ENCODE peak calls at places on chromosomes 4 and X, in five cellular contexts. J is astrocyte, Z is heart right ventricle, G is uterus, A is upper lobe of right lung. R is an unnamed sample.
A peak's percentile ranks its signal among the peaks of the same experiment; 100 is the strongest.

GRCh38 chrX:134803060-134803459 is 144.8 kb upstream of the PLAC1 start:
- DNase-seq in J (no peak), G (no peak), Z (no peak), A (no peak), R (no peak)

GRCh38 chr4:55125763-55126541 is 557 bp upstream of the KDR start:
- DNase-seq in Z (peak; percentile 13), J (peak; percentile 14), A (no peak), G (no peak), R (no peak)

GRCh38 chr4:87944967-87945366 is 30.5 kb upstream of the SPP1 start:
- DNase-seq in G (no peak), A (no peak), J (no peak), Z (no peak), R (no peak)

GRCh38 chr4:85147481-85148076 is 181.1 kb upstream of the WDFY3 start:
- DNase-seq in J (peak; percentile 35), G (no peak), A (no peak), Z (peak; percentile 27), R (peak; percentile 6)

GRCh38 chr4:101987623-101988243 is 197.2 kb downstream of the BANK1 start:
- DNase-seq in G (no peak), J (no peak), A (no peak), Z (no peak), R (no peak)

GRCh38 chrX:44873415-44874270 is 655 bp downstream of the KDM6A start:
- DNase-seq in G (peak; percentile 59), Z (peak; percentile 47), J (peak; percentile 22), A (peak; percentile 76), R (no peak)

GRCh38 chr4:147078875-147079658 is 133.4 kb upstream of the TTC29 start:
- DNase-seq in J (peak; percentile 8), G (peak; percentile 20), Z (peak; percentile 22), A (no peak), R (no peak)

GRCh38 chr4:161314371-161314770 is 849.4 kb downstream of the FSTL5 start:
- DNase-seq in J (no peak), G (no peak), Z (no peak), A (no peak), R (no peak)

GRCh38 chr4:39476181-39476873 is 17.5 kb downstream of the LIAS start:
- DNase-seq in J (no peak), Z (no peak), G (no peak), A (no peak), R (no peak)

GRCh38 chr4:98506462-98507132 is 151.8 kb downstream of the TSPAN5 start:
- DNase-seq in A (no peak), J (no peak), Z (no peak), G (no peak), R (no peak)

GRCh38 chr4:95231713-95232112 is 317.1 kb downstream of the UNC5C start:
- DNase-seq in J (no peak), Z (no peak), A (no peak), G (no peak), R (no peak)

GRCh38 chr4:156497486-156497885 is 474.1 kb downstream of the PDGFC start:
- DNase-seq in A (no peak), G (no peak), J (no peak), Z (no peak), R (no peak)

GRCh38 chr4:22420291-22420690 is 95.6 kb downstream of the ADGRA3 start:
- DNase-seq in G (no peak), A (no peak), Z (no peak), J (no peak), R (no peak)

GRCh38 chr4:1985287-1985686 is 23.5 kb downstream of the NELFA start:
- DNase-seq in G (no peak), A (peak; percentile 61), Z (no peak), J (no peak), R (no peak)

GRCh38 chrX:124679199-124679598 is 332.8 kb downstream of the SH2D1A start:
- DNase-seq in Z (no peak), A (no peak), J (no peak), G (no peak), R (no peak)

GRCh38 chr4:53013873-53014272 is 151.8 kb downstream of the RASL11B start:
- DNase-seq in J (no peak), G (no peak), A (no peak), Z (no peak), R (no peak)

GRCh38 chr4:149975172-149975571 is 103.1 kb upstream of the DCLK2 start:
- DNase-seq in G (no peak), A (no peak), J (no peak), Z (no peak), R (no peak)

GRCh38 chr4:54913751-54914526 is 211.5 kb downstream of the KDR start:
- DNase-seq in Z (no peak), J (no peak), G (no peak), A (no peak), R (no peak)

GRCh38 chr4:30718889-30719252 is 1.3 kb upstream of the PCDH7 start:
- DNase-seq in A (no peak), G (no peak), Z (no peak), J (peak; percentile 51), R (no peak)

GRCh38 chr4:30716158-30716557 is 4.0 kb upstream of the PCDH7 start:
- DNase-seq in Z (no peak), G (no peak), J (no peak), A (no peak), R (no peak)

GRCh38 chr4:30718021-30718888 is 1.9 kb upstream of the PCDH7 start:
- DNase-seq in A (no peak), G (peak; percentile 57), Z (peak; percentile 47), J (peak; percentile 60), R (no peak)

GRCh38 chr4:30716671-30717207 is 3.4 kb upstream of the PCDH7 start:
- DNase-seq in G (no peak), A (no peak), Z (no peak), J (peak; percentile 53), R (no peak)

GRCh38 chr4:30717208-30718020 is 2.8 kb upstream of the PCDH7 start:
- DNase-seq in A (peak; percentile 71), G (peak; percentile 39), J (peak; percentile 78), Z (peak; percentile 36), R (no peak)
- H3K4me3 ChIP-seq in A (peak overlapping the region; percentile 55), G (peak overlapping the region; percentile 55), J (peak overlapping the region; percentile 83), Z (peak overlapping the region; percentile 41), R (peak overlapping the region; percentile 87)

DNA sequence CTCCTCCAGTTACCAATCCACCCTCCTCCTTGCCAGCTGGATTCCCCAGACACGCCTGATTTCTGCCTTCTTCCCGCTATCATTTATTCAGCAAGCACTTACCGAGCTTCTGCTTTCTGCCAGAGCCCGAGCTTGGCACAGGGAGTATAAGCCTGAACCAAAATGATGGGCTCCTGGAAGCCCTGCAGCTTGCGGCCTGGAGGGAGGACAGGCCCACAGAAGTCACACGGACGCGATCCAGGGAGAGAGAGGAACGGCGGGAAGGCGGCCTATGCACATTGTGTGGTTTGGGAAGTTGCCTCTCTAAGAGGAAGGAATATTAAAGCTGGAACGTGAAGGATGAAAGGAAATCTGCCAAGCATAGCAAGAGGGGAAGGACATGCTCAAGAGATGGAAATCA is 102.3 kb upstream of the TBL1X start:
- DNase-seq in G (no peak), Z (no peak), J (no peak), A (no peak), R (no peak)
- H3K27me3 ChIP-seq in G (no peaks in the 10 kb centered on the region), Z (no peaks in the 10 kb centered on the region), J (no peaks in the 10 kb centered on the region), A (no peaks in the 10 kb centered on the region), R (no peaks in the 10 kb centered on the region)

DNA sequence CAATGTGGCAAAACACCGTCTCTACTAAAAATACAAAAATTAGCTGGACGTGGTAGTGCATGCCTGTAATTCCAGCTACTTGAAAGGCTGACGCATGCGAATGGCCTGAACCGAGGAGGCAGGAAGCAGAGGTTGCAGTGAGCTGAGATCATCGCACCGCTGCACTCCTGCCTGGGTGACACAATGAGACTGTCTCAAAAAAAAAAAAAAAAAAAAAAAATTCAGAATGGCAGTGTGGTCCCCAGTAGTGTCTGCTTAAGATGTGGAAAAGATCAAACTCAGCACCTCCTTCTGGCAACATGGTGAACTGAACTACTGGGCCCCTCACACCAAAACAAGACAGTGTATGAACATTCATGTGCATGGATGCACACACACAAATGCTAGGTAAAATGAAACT is 32.2 kb downstream of the SMS start:
- DNase-seq in G (peak; percentile 18), J (peak; percentile 89), A (no peak), Z (no peak), R (peak; percentile 44)
- TF ChIP-seq CTCF in G (no peak), J (no peak), A (no peak), Z (no peak), R (no peak)

GRCh38 chr4:165294907-165295306 is 32.6 kb upstream of the MSMO1 start:
- DNase-seq in Z (no peak), G (no peak), A (no peak), J (no peak), R (no peak)

GRCh38 chr4:165289429-165289785 is 38.1 kb upstream of the MSMO1 start:
- DNase-seq in G (no peak), A (no peak), J (no peak), Z (no peak), R (no peak)

GRCh38 chr4:165297626-165298025 is 29.8 kb upstream of the MSMO1 start:
- DNase-seq in A (no peak), G (no peak), J (no peak), Z (no peak), R (no peak)

GRCh38 chr4:165293061-165293460 is 34.4 kb upstream of the MSMO1 start:
- DNase-seq in J (no peak), Z (no peak), A (no peak), G (no peak), R (no peak)

DNA sequence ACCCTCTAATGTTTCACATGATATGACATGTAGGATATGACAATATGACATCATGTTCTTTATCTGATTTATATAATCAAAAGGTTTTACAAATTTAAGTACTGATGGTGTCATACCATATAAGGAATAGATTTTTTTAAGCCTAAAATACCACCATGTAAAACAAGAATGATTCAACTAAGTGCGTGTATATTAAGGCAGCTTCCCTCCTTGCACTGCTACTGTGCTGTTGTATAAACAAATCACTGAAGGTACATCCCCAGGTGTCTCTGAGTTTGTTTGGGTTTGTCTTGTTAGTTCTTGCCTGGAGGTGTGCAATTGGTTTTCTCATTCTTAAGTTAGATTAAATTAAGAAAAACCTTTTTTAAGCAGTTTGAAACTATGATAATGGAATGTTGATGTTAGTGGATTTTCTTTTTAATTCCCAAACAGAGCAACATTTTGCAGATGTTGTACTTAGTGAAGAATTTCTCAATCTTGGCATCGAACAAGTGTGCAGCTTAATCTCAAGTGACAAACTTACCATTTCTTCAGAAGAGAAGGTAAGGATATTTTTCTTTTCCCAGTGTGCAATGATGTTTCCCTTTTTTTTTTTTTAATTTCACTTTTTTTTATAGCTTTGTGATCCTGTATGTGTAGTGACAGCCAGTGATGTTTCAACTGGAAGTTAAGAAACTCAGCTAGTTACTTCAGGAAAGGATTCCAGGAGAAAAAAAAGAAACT is 33.4 kb upstream of the MSMO1 start:
- DNase-seq in Z (no peak), J (no peak), G (no peak), A (no peak), R (no peak)
- H3K4me3 ChIP-seq in Z (no peak overlapping the region), J (no peak overlapping the region), G (no peak overlapping the region), A (no peak overlapping the region), R (no peak overlapping the region)

DNA sequence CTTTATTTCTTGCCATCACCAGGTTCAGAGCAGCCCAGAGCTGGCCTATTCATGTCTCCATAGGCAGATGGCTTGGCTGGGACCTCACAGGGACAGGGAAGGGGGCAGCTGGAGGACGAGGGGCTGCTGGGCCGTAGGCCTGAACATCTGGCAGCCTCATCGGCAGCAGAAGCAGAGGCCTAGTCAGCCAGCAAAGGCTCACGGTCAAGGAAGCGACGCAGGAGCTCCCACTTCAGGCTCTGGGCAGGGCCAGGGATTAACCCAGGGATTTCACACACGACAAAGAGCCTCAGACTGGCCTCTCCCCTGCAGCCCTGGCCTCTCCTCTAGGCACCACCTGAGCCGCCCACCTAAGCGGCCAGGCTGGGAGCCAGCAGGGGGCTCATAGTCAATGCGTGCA is 46.0 kb upstream of the MAN2B2 start:
- DNase-seq in Z (no peak), A (no peak), G (no peak), J (no peak), R (no peak)
- H3K27me3 ChIP-seq in Z (peaks cover 40% of the 10 kb centered on the region), A (no peaks in the 10 kb centered on the region), G (no peaks in the 10 kb centered on the region), J (no peaks in the 10 kb centered on the region), R (no peaks in the 10 kb centered on the region)

GRCh38 chr4:7037425-7037824 is 5.7 kb upstream of the TADA2B start:
- DNase-seq in G (no peak), Z (no peak), J (no peak), A (no peak), R (no peak)
- TF ChIP-seq CTCF in G (no peak), Z (peak; percentile 4), J (no peak), A (no peak), R (no peak)

R was measured in AG04450.